ENCODE peak calls at places on chromosomes 11 and 22, in four cellular contexts. L is H1, F is K562, D is GM12878. H is an unnamed sample.

GRCh38 chr11:126497581-126498109 is 142.2 kb downstream of the ST3GAL4 start:
- DNase-seq in L (no peak), D (no peak), F (no peak), H (no peak)

GRCh38 chr11:64998690-64999431 is 2.1 kb upstream of the BATF2 start:
- DNase-seq in F (peak; percentile 72), D (no peak), L (no peak), H (peak; percentile 63)

GRCh38 chr11:14249121-14249963 is 109.6 kb downstream of the RRAS2 start:
- DNase-seq in D (no peak), F (peak; percentile 62), L (no peak), H (peak; percentile 35)

GRCh38 chr11:74988541-74989268 is at the start of gene NEU3:
- DNase-seq in D (peak; percentile 59), F (peak; percentile 91), L (peak; percentile 63), H (peak; percentile 77)

GRCh38 chr11:57668467-57668890 is 565 bp downstream of the ZDHHC5 start:
- DNase-seq in D (no peak), F (peak; percentile 36), L (no peak), H (no peak)

GRCh38 chr11:110453684-110454354 is 24.1 kb downstream of the FDX1 start:
- DNase-seq in D (no peak), F (no peak), L (no peak), H (no peak)

GRCh38 chr11:9859491-9860305 is 195.8 kb downstream of the SWAP70 start:
- DNase-seq in L (no peak), F (no peak), D (no peak), H (no peak)

GRCh38 chr11:73598719-73599379 is 937 bp upstream of the FAM168A start:
- DNase-seq in L (no peak), F (no peak), D (no peak), H (no peak)

GRCh38 chr11:107741044-107741823 is 29.4 kb upstream of the SLN start:
- DNase-seq in D (peak; percentile 25), L (no peak), F (peak; percentile 68), H (peak; percentile 21)

DNA sequence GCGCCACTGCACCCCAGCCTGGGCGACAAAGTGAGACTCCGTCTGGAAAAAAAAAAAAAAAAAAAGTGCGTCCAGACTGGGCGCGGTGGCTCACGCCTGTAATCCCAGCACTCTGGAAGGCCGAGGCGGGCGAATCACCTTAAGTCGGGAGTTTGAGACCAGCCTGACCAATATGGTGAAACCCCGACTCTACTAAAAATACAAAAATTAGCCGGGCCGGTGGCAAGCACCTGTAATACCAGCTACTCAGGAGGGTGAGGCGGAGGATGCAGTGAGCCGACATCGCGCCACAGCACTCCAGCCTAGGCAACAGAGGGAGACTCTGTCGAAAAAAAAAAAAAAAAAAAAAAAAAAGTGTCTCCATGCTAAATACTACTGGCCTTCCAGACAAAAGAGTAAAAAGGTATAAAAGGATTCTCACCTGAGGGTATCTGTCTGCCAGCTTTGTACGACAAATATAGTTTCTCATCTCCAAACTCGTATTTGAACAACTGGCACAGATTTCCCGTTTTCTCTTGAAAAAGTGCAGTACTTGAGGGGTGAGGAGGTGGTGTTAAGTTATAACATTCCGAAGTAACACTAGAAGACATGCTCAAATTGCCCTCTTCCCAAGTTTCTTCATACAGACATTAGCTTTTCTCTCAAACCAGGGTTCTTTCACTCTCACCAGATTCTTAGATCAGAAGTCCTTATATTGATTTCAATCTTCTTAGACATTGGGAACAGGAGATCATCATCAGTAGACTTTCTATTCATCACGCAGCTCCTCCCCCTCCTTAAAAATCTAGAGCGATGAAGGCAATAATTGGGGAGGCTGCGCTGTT is 1.1 kb downstream of the USP28 start:
- DNase-seq in F (peak; percentile 21), L (no peak), D (no peak), H (no peak)
- TF ChIP-seq ATF2 in F (no peak), L (no peak), D (no peak), H (no peak)

GRCh38 chr22:25449781-25450317 is 114.6 kb upstream of the GRK3 start:
- DNase-seq in D (no peak), F (no peak), L (no peak), H (no peak)

GRCh38 chr22:25447067-25447688 is 117.3 kb upstream of the GRK3 start:
- DNase-seq in D (no peak), F (peak; percentile 20), L (no peak), H (peak; percentile 72)

GRCh38 chr22:25447689-25448434 is 116.6 kb upstream of the GRK3 start:
- DNase-seq in F (peak; percentile 90), D (peak; percentile 84), L (peak; percentile 53), H (peak; percentile 83)

GRCh38 chr22:25451480-25452114 is 112.9 kb upstream of the GRK3 start:
- DNase-seq in F (no peak), D (no peak), L (no peak), H (no peak)

GRCh38 chr22:25448435-25449051 is 115.9 kb upstream of the GRK3 start:
- DNase-seq in F (peak; percentile 33), D (no peak), L (no peak), H (no peak)
- TF ChIP-seq ATF2 in F (no peak), D (no peak), L (no peak), H (no peak)

DNA sequence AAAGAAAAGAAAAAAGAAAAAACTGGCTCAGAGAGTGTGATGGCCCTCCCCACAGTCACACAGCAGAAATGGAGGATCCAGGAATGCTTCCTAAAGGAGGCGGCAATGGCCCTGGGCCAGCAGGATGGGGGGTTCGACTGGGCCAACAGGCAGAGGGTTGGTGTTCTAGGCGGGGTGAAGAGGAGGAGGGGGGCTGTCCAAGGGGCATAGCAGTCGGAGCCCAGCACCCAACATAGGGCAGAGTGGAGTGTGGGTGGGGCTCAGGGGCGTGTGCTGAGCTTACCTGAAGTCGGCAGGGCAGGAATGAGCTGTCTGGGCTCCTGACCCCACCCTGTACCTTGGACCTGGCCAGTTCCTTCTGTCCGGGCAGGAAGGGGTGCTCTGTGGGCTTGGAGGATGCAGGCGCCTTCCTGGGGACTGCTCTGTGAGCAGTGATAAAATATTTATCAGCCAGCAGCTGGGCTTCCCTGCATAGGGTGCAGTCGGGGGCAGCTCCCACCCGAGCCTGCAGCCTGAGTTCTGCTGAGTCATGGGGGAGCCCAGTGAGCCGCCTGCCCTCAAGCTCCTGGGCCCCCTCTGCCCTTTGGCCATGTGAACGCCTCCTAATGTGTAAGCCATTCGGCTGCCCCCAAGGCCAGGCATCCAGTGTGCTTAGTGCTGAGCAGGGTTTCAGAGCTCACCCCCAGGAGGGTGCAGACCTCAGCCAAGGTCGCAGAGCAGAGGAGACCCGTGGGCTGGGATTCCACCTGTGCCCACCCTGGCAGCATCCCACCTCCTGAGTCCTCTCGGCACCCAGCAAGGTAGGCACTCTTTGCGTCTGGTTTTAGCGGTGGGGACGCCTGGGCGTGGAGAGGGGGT is 25.3 kb upstream of the PRR5 start:
- DNase-seq in F (peak; percentile 94), D (no peak), L (no peak), H (peak; percentile 89)
- TF ChIP-seq ATF2 in F (no peak), D (no peak), L (no peak), H (peak; percentile 37)

GRCh38 chr11:5118893-5119292 is 19.3 kb downstream of the OR52A5 start:
- DNase-seq in L (no peak), F (no peak), D (no peak), H (no peak)

GRCh38 chr11:5125221-5125620 is 12.9 kb downstream of the OR52A5 start:
- DNase-seq in D (no peak), F (no peak), L (no peak), H (no peak)

GRCh38 chr11:5129457-5129877 is 8.7 kb downstream of the OR52A5 start:
- DNase-seq in D (no peak), L (no peak), F (peak; percentile 83), H (no peak)

GRCh38 chr11:5123802-5124521 is 14.2 kb downstream of the OR52A5 start:
- DNase-seq in F (peak; percentile 91), D (peak; percentile 13), L (peak; percentile 44), H (peak; percentile 46)
- TF ChIP-seq ATF2 in F (no peak), D (no peak), L (no peak), H (no peak)

GRCh38 chr11:78150754-78151153 is 11.3 kb upstream of the ALG8 start:
- DNase-seq in D (no peak), L (no peak), F (no peak), H (no peak)

GRCh38 chr11:78147807-78148206 is 8.4 kb upstream of the ALG8 start:
- DNase-seq in F (no peak), L (no peak), D (no peak), H (no peak)

GRCh38 chr11:78150346-78150745 is 10.9 kb upstream of the ALG8 start:
- DNase-seq in D (no peak), L (no peak), F (no peak), H (no peak)

GRCh38 chr11:78149646-78150045 is 10.2 kb upstream of the ALG8 start:
- DNase-seq in L (no peak), F (no peak), D (no peak), H (no peak)

DNA sequence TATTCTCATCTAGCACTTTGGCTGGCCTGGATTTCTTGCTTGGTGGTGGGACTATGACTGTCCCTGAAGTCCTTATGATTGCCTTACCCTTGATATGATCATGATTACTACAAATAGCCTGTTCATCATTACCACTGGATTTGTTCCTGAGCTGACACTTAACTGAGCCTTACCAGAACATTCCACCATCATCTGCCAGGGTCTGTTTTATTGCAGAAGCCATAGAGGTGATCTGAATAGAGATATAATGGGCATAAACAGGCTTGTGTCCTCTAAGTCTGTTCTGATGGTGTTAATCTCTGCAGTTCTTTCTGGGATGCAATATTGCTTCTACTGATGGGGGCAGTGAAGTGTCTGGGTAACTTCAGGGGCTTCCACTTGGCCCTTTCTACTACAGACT is 12.4 kb upstream of the ALG8 start:
- DNase-seq in F (no peak), L (no peak), D (no peak), H (no peak)
- TF ChIP-seq ATF2 in F (no peak), L (no peak), D (no peak), H (no peak)

GRCh38 chr22:24302591-24302990 is 32.0 kb downstream of the SPECC1L start:
- DNase-seq in L (no peak), F (no peak), D (no peak), H (peak; percentile 46)

GRCh38 chr22:24303007-24303406 is 32.4 kb downstream of the SPECC1L start:
- DNase-seq in F (no peak), D (no peak), L (no peak), H (no peak)

GRCh38 chr22:24305260-24305692 is 34.6 kb downstream of the SPECC1L start:
- DNase-seq in L (no peak), D (no peak), F (no peak), H (no peak)

DNA sequence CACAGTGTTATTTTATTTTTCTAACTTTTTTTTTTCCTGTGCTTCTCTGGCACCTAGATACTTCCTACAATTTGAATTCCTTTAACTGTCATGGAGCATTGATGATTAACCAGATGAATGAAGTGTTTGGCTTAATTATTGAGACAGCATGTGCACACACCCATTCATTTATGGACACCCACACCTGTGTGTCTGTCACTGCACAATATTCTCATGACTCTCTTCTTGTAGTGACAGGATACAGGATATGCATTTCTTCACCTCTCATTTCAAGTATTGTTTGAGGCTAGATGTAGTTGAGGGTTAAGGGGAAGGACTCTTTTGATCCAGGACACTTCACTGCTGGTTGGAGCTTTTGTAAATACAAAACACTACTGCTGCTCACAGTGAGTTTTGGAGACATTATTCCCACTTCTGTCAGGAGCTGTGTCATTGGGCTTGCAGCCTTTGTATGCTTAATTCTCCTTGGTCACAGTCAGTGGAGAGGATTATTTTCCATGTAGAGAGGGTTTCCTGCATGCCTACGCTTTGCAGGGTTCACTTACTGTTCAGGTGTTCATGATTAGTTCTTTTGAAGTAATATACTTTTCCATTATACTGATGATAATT is 33.5 kb downstream of the SPECC1L start:
- DNase-seq in L (no peak), F (no peak), D (no peak), H (no peak)
- TF ChIP-seq ATF2 in L (no peak), F (no peak), D (no peak), H (no peak)